ENCODE peak calls at places on chromosomes 6 and 20, in ten cellular contexts. One of them, this sample, is unnamed.

GRCh38 chr6:113530769-113531168 is 326.4 kb upstream of the MARCKS start:
- DNase-seq in hepatocyte: peak
- DNase-seq in A673: no peak
- DNase-seq in thoracic aorta: no peak
- DNase-seq in type B pancreatic cell: no peak
- DNase-seq in lung: no peak
- DNase-seq in kidney epithelial cell: peak
- DNase-seq in BE2C: no peak
- DNase-seq in stomach: no peak
- DNase-seq in progenitor cell of endocrine pancreas: no peak
- DNase-seq in this sample: peak

GRCh38 chr6:6545616-6546317 is 42.8 kb upstream of the LY86 start:
- DNase-seq in hepatocyte: no peak
- DNase-seq in thoracic aorta: no peak
- DNase-seq in progenitor cell of endocrine pancreas: no peak
- DNase-seq in kidney epithelial cell: no peak
- DNase-seq in BE2C: no peak
- DNase-seq in A673: no peak
- DNase-seq in type B pancreatic cell: no peak
- DNase-seq in stomach: no peak
- DNase-seq in lung: no peak
- DNase-seq in this sample: no peak

GRCh38 chr20:62709537-62709905 is 885 bp downstream of the NTSR1 start:
- DNase-seq in type B pancreatic cell: no peak
- DNase-seq in hepatocyte: no peak
- DNase-seq in kidney epithelial cell: no peak
- DNase-seq in thoracic aorta: no peak
- DNase-seq in progenitor cell of endocrine pancreas: no peak
- DNase-seq in BE2C: no peak
- DNase-seq in A673: no peak
- DNase-seq in stomach: no peak
- DNase-seq in lung: no peak
- DNase-seq in this sample: no peak

GRCh38 chr20:18272451-18272850 is 15.9 kb upstream of the ZNF133 start:
- DNase-seq in type B pancreatic cell: no peak
- DNase-seq in lung: no peak
- DNase-seq in thoracic aorta: no peak
- DNase-seq in A673: peak
- DNase-seq in kidney epithelial cell: no peak
- DNase-seq in stomach: no peak
- DNase-seq in BE2C: no peak
- DNase-seq in progenitor cell of endocrine pancreas: no peak
- DNase-seq in hepatocyte: no peak
- DNase-seq in this sample: peak

GRCh38 chr6:96611342-96611964 is 48.5 kb downstream of the FHL5 start:
- DNase-seq in kidney epithelial cell: no peak
- DNase-seq in BE2C: no peak
- DNase-seq in thoracic aorta: no peak
- DNase-seq in A673: no peak
- DNase-seq in type B pancreatic cell: no peak
- DNase-seq in stomach: no peak
- DNase-seq in lung: no peak
- DNase-seq in progenitor cell of endocrine pancreas: no peak
- DNase-seq in hepatocyte: no peak
- DNase-seq in this sample: no peak

GRCh38 chr6:169317441-169318202 is 64.0 kb upstream of the THBS2 start:
- DNase-seq in A673: no peak
- DNase-seq in hepatocyte: no peak
- DNase-seq in type B pancreatic cell: no peak
- DNase-seq in kidney epithelial cell: no peak
- DNase-seq in BE2C: no peak
- DNase-seq in stomach: no peak
- DNase-seq in progenitor cell of endocrine pancreas: no peak
- DNase-seq in lung: no peak
- DNase-seq in thoracic aorta: no peak
- DNase-seq in this sample: no peak

GRCh38 chr20:1897486-1897885 is 2.3 kb downstream of the SIRPA start:
- DNase-seq in stomach: no peak
- DNase-seq in progenitor cell of endocrine pancreas: no peak
- DNase-seq in hepatocyte: no peak
- DNase-seq in lung: no peak
- DNase-seq in BE2C: no peak
- DNase-seq in thoracic aorta: no peak
- DNase-seq in A673: peak
- DNase-seq in type B pancreatic cell: no peak
- DNase-seq in kidney epithelial cell: no peak
- DNase-seq in this sample: peak

GRCh38 chr20:35615667-35616464 is at the start of gene SPAG4:
- DNase-seq in lung: peak
- DNase-seq in type B pancreatic cell: peak
- DNase-seq in stomach: peak
- DNase-seq in hepatocyte: peak
- DNase-seq in A673: no peak
- DNase-seq in progenitor cell of endocrine pancreas: peak
- DNase-seq in BE2C: peak
- DNase-seq in thoracic aorta: no peak
- DNase-seq in kidney epithelial cell: no peak
- DNase-seq in this sample: peak

GRCh38 chr6:75081920-75082319 is 123.9 kb downstream of the COL12A1 start:
- DNase-seq in thoracic aorta: no peak
- DNase-seq in A673: peak
- DNase-seq in type B pancreatic cell: no peak
- DNase-seq in stomach: no peak
- DNase-seq in lung: no peak
- DNase-seq in hepatocyte: no peak
- DNase-seq in progenitor cell of endocrine pancreas: no peak
- DNase-seq in BE2C: no peak
- DNase-seq in kidney epithelial cell: no peak
- DNase-seq in this sample: no peak

GRCh38 chr6:41599015-41599835 is 39.0 kb upstream of the MDFI start:
- DNase-seq in kidney epithelial cell: no peak
- DNase-seq in BE2C: no peak
- DNase-seq in thoracic aorta: no peak
- DNase-seq in type B pancreatic cell: no peak
- DNase-seq in hepatocyte: peak
- DNase-seq in progenitor cell of endocrine pancreas: no peak
- DNase-seq in A673: no peak
- DNase-seq in stomach: peak
- DNase-seq in lung: no peak
- DNase-seq in this sample: no peak
- TF ChIP-seq CTCF in kidney epithelial cell: no peak
- TF ChIP-seq CTCF in BE2C: no peak
- TF ChIP-seq CTCF in thoracic aorta: no peak
- TF ChIP-seq CTCF in type B pancreatic cell: no peak
- TF ChIP-seq CTCF in hepatocyte: no peak
- TF ChIP-seq CTCF in progenitor cell of endocrine pancreas: no peak
- TF ChIP-seq CTCF in A673: no peak
- TF ChIP-seq CTCF in stomach: no peak
- TF ChIP-seq CTCF in lung: no peak
- TF ChIP-seq CTCF in this sample: no peak

GRCh38 chr6:1554881-1555569 is 54.7 kb upstream of the FOXC1 start:
- DNase-seq in A673: peak
- DNase-seq in stomach: peak
- DNase-seq in lung: peak
- DNase-seq in hepatocyte: peak
- DNase-seq in BE2C: peak
- DNase-seq in thoracic aorta: no peak
- DNase-seq in type B pancreatic cell: no peak
- DNase-seq in kidney epithelial cell: no peak
- DNase-seq in progenitor cell of endocrine pancreas: no peak
- DNase-seq in this sample: peak

GRCh38 chr6:1553562-1554088 is 56.1 kb upstream of the FOXC1 start:
- DNase-seq in thoracic aorta: no peak
- DNase-seq in kidney epithelial cell: no peak
- DNase-seq in BE2C: no peak
- DNase-seq in stomach: no peak
- DNase-seq in lung: no peak
- DNase-seq in progenitor cell of endocrine pancreas: no peak
- DNase-seq in A673: no peak
- DNase-seq in type B pancreatic cell: no peak
- DNase-seq in hepatocyte: no peak
- DNase-seq in this sample: peak

GRCh38 chr6:1554241-1554880 is 55.4 kb upstream of the FOXC1 start:
- DNase-seq in kidney epithelial cell: no peak
- DNase-seq in stomach: no peak
- DNase-seq in type B pancreatic cell: no peak
- DNase-seq in lung: no peak
- DNase-seq in hepatocyte: no peak
- DNase-seq in A673: no peak
- DNase-seq in thoracic aorta: no peak
- DNase-seq in progenitor cell of endocrine pancreas: no peak
- DNase-seq in BE2C: no peak
- DNase-seq in this sample: no peak

GRCh38 chr6:1551236-1551635 is 58.5 kb upstream of the FOXC1 start:
- DNase-seq in hepatocyte: no peak
- DNase-seq in lung: no peak
- DNase-seq in kidney epithelial cell: no peak
- DNase-seq in progenitor cell of endocrine pancreas: no peak
- DNase-seq in stomach: no peak
- DNase-seq in type B pancreatic cell: no peak
- DNase-seq in A673: no peak
- DNase-seq in BE2C: no peak
- DNase-seq in thoracic aorta: no peak
- DNase-seq in this sample: no peak

GRCh38 chr6:1552296-1552761 is 57.4 kb upstream of the FOXC1 start:
- DNase-seq in BE2C: no peak
- DNase-seq in stomach: no peak
- DNase-seq in type B pancreatic cell: no peak
- DNase-seq in progenitor cell of endocrine pancreas: no peak
- DNase-seq in lung: no peak
- DNase-seq in A673: peak
- DNase-seq in hepatocyte: no peak
- DNase-seq in thoracic aorta: no peak
- DNase-seq in kidney epithelial cell: no peak
- DNase-seq in this sample: peak
- TF ChIP-seq CTCF in BE2C: peak
- TF ChIP-seq CTCF in stomach: no peak
- TF ChIP-seq CTCF in type B pancreatic cell: peak
- TF ChIP-seq CTCF in progenitor cell of endocrine pancreas: peak
- TF ChIP-seq CTCF in lung: no peak
- TF ChIP-seq CTCF in A673: peak
- TF ChIP-seq CTCF in hepatocyte: no peak
- TF ChIP-seq CTCF in thoracic aorta: no peak
- TF ChIP-seq CTCF in kidney epithelial cell: peak
- TF ChIP-seq CTCF in this sample: peak

DNA sequence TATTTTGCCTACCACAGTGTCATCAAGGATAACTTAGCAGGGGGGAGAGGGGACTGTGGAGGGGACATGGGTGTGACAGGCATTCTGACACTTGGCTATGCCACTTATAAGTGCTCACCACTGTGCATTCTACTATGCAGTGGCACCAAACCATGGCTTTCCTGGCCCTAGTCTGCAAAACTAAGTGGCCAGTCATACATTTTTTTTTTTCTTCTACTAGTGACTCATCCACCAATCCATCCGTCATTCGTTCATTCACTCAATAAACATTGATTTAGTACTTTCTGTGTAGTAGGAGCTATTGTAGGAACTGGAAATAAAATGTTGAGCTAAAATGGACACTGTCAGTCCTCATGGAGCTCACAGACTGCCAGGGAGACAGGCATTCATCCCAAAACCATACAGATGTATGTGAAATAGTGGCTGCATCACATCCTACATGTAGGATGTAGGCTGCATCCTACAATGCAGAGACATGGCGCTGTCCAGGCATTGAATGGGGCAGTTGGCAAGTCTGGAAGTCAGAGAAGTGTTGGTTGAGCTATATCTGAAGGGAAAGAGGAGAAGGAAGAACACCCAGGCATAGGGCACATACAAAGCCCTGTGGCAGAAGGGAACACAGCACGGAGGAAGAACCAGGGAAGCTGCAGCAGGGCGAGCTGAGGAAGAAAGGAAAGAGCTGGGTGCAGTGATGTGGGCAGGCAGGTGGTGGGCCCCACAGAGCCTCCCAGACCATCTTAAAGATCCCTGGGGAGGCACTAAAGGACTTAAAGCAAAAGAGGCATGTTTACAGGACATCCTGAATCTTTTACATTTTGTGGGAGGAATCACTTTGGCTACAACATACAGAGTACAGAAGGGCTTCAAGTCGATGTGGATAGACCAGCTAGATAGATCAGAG is 224.4 kb downstream of the UST start:
- DNase-seq in hepatocyte: no peak
- DNase-seq in type B pancreatic cell: no peak
- DNase-seq in BE2C: no peak
- DNase-seq in progenitor cell of endocrine pancreas: no peak
- DNase-seq in A673: no peak
- DNase-seq in thoracic aorta: no peak
- DNase-seq in kidney epithelial cell: no peak
- DNase-seq in stomach: no peak
- DNase-seq in lung: no peak
- DNase-seq in this sample: peak
- TF ChIP-seq CTCF in hepatocyte: no peak
- TF ChIP-seq CTCF in type B pancreatic cell: no peak
- TF ChIP-seq CTCF in BE2C: no peak
- TF ChIP-seq CTCF in progenitor cell of endocrine pancreas: no peak
- TF ChIP-seq CTCF in A673: no peak
- TF ChIP-seq CTCF in thoracic aorta: no peak
- TF ChIP-seq CTCF in kidney epithelial cell: no peak
- TF ChIP-seq CTCF in stomach: no peak
- TF ChIP-seq CTCF in lung: no peak
- TF ChIP-seq CTCF in this sample: no peak

GRCh38 chr6:159540152-159540551 is 152.9 kb downstream of the SOD2 start:
- DNase-seq in type B pancreatic cell: no peak
- DNase-seq in A673: peak
- DNase-seq in BE2C: peak
- DNase-seq in stomach: no peak
- DNase-seq in progenitor cell of endocrine pancreas: peak
- DNase-seq in lung: no peak
- DNase-seq in hepatocyte: peak
- DNase-seq in kidney epithelial cell: no peak
- DNase-seq in thoracic aorta: no peak
- DNase-seq in this sample: no peak
- TF ChIP-seq CTCF in type B pancreatic cell: peak
- TF ChIP-seq CTCF in A673: peak
- TF ChIP-seq CTCF in BE2C: peak
- TF ChIP-seq CTCF in stomach: no peak
- TF ChIP-seq CTCF in progenitor cell of endocrine pancreas: peak
- TF ChIP-seq CTCF in lung: no peak
- TF ChIP-seq CTCF in hepatocyte: peak
- TF ChIP-seq CTCF in kidney epithelial cell: peak
- TF ChIP-seq CTCF in thoracic aorta: no peak
- TF ChIP-seq CTCF in this sample: no peak

GRCh38 chr6:8642131-8642530 is 206.8 kb upstream of the SLC35B3 start:
- DNase-seq in thoracic aorta: no peak
- DNase-seq in hepatocyte: no peak
- DNase-seq in stomach: no peak
- DNase-seq in BE2C: no peak
- DNase-seq in kidney epithelial cell: no peak
- DNase-seq in lung: no peak
- DNase-seq in type B pancreatic cell: no peak
- DNase-seq in progenitor cell of endocrine pancreas: no peak
- DNase-seq in A673: no peak
- DNase-seq in this sample: no peak
- TF ChIP-seq CTCF in thoracic aorta: no peak
- TF ChIP-seq CTCF in hepatocyte: no peak
- TF ChIP-seq CTCF in stomach: no peak
- TF ChIP-seq CTCF in BE2C: no peak
- TF ChIP-seq CTCF in kidney epithelial cell: no peak
- TF ChIP-seq CTCF in lung: no peak
- TF ChIP-seq CTCF in type B pancreatic cell: no peak
- TF ChIP-seq CTCF in progenitor cell of endocrine pancreas: no peak
- TF ChIP-seq CTCF in A673: no peak
- TF ChIP-seq CTCF in this sample: no peak

This sample was measured in MCF 10A.